ENCODE peak calls at places on chromosome 1, in four cellular contexts. E is AG09319, O is progenitor cell of endocrine pancreas, P is endothelial cell. H is an unnamed sample.

GRCh38 chr1:154445040-154445472 is 39.9 kb downstream of the IL6R start:
- DNase-seq in O (no peak), P (no peak), E (no peak), H (no peak)

GRCh38 chr1:51989582-51990477 is 670 bp downstream of the RAB3B start:
- DNase-seq in P (peak; percentile 7), O (no peak), E (no peak), H (peak; percentile 85)

GRCh38 chr1:48810740-48811139 is 34.0 kb upstream of the BEND5 start:
- DNase-seq in O (no peak), E (peak; percentile 57), P (no peak), H (no peak)

GRCh38 chr1:186440584-186440983 is 20.3 kb downstream of the PDC start:
- DNase-seq in P (no peak), O (no peak), E (no peak), H (no peak)

GRCh38 chr1:20487236-20487590 is 1.2 kb upstream of the CAMK2N1 start:
- DNase-seq in O (no peak), E (no peak), P (no peak), H (no peak)

GRCh38 chr1:193540511-193540910 is 354.1 kb upstream of the B3GALT2 start:
- DNase-seq in E (no peak), P (no peak), O (no peak), H (no peak)

GRCh38 chr1:180571832-180572636 is 13.3 kb downstream of the OVAAL start:
- DNase-seq in E (no peak), P (no peak), O (no peak), H (no peak)

GRCh38 chr1:20725189-20726106 is 7.1 kb downstream of the SH2D5 start:
- DNase-seq in O (no peak), E (no peak), P (no peak), H (peak; percentile 84)

DNA sequence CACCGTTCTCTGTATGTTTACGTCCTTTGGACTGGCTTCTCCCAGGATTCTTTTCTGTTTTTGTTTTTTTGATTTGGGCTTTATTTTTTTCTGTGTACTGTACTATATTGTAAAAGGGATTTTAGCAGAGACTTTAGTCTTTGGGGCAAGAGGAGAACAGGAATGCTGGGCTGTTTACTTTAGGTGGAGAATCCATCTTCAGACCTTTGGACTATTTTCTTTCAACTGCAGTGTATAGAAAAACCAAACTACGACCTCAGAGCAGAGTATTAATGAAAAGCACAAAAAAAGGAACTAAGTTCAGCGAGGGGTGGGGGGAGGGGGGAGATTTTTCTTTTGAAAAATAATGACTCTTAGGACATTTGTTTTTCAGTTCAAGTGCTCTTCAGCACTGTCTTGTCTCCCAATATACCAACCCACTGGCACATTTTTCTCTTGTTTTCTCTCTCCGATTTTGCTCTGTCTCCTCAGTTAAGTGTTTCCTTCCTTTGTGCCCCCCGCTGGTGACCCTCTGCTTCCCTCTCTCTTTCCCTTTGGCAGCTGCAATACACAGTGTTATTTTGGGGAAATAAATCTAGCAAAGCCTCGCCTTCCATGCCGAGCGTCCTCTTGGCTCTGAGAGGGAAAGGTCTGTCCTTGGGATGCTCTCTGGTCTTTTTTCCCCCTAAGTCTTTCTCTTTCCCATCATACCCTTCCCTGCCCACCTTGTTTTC is 44.9 kb downstream of the ACP6 start:
- DNase-seq in O (no peak), E (no peak), P (no peak), H (no peak)
- TF ChIP-seq CTCF in O (no peak), E (no peak), P (peak; percentile 28), H (no peak)

DNA sequence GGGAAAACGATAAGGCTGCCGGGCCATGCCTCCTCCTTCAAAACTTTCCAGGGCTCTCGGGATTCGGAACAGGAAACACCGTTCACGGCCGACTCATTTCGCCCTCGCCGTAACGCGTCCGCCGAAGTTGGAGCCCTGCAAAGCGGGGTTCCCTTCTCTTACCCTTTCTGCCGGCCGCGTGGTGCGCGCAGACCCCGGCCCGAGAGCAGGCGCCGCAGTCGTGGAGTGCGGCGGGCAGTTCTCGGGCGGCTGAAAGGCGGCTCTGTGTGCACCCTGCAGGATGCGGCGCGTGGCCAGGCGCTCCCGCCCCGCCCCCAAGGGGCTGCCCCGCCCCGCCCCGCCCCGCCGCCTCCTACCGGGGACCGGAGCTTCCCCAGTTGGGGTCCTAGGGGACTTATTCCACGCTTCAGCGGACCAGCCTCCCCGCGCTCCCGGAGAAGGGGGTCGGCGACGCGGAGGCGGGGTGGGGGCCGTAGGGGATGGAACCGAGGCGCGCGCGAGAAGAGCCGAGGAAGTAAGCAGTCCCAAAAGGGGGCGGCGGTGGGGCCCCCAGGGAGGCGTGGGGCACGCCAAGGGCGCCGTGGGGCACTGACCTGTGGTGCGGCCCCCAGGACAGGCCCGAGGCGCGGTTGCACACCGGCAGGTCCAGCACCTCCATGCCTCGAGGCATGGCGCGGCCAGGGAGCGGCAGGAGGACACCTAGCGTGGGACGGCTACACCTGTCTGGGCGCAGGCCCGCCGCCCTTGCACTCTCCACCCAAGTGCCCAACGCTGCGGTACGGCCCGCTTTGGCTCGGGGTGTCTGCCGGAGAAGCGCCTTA is at the start of gene MCOLN2:
- DNase-seq in P (peak; percentile 48), O (peak; percentile 34), E (no peak), H (no peak)
- TF ChIP-seq CTCF in P (no peak), O (peak; percentile 8), E (no peak), H (no peak)

GRCh38 chr1:89381617-89382016 is 17.8 kb downstream of the GBP6 start:
- DNase-seq in E (no peak), O (no peak), P (no peak), H (no peak)
- TF ChIP-seq CTCF in E (no peak), O (no peak), P (no peak), H (no peak)

GRCh38 chr1:73811798-73812197 is 386.2 kb downstream of the LRRIQ3 start:
- DNase-seq in P (no peak), E (no peak), O (no peak), H (no peak)

DNA sequence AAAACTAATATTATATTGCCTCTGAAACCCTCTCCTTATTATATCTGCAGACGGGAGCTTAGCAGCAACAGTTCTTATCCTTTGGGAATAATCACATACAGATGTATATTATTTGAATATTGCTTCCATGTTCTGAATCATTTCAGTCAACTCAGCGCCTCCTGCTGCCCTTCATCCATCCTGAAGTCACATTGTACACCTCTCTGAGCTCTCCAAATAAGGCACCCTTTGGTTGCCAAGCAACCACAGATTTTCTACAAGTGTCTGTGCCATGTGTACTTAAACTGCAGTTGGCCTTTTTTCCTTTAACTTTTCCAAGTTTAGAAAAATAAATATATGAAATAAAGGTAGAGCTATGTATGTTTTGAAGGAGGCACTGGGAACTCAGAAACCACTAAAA is 384.2 kb downstream of the LRRIQ3 start:
- DNase-seq in P (no peak), O (no peak), E (no peak), H (no peak)
- TF ChIP-seq CTCF in P (no peak), O (no peak), E (no peak), H (no peak)

GRCh38 chr1:234943801-234944402 is 184.7 kb downstream of the TOMM20 start:
- DNase-seq in P (no peak), O (no peak), E (no peak), H (no peak)

GRCh38 chr1:234941711-234942320 is 186.8 kb downstream of the TOMM20 start:
- DNase-seq in E (no peak), P (no peak), O (no peak), H (no peak)

GRCh38 chr1:234940841-234941240 is 187.8 kb downstream of the TOMM20 start:
- DNase-seq in P (no peak), E (no peak), O (no peak), H (no peak)

GRCh38 chr1:234944439-234945369 is 183.9 kb downstream of the TOMM20 start:
- DNase-seq in E (no peak), P (no peak), O (no peak), H (no peak)

GRCh38 chr1:234942869-234943501 is 185.7 kb downstream of the TOMM20 start:
- DNase-seq in O (no peak), E (no peak), P (no peak), H (no peak)
- TF ChIP-seq CTCF in O (no peak), E (no peak), P (no peak), H (no peak)

H was measured in chondrocyte.